ENCODE peak calls at places on chromosome 9, in ten cellular contexts. T is mesothelial cell of epicardium; Z is activated T-cell treated with anti-CD3 and anti-CD28 coated beads for 1 hour; J is endodermal cell; Q is stimulated activated CD4-positive, alpha-beta T cell treated with anti-CD3 and anti-CD28 coated beads, TNF-alpha, amount 100 ng/mL, for 4 hours; F is kidney glomerular epithelial cell; A is sigmoid colon; C is T-helper 9 cell; M is activated CD8-positive, alpha-beta memory T cell treated with anti-CD3 and anti-CD28 coated beads, Interleukin-2, amount 10 ng/mL, durations not matched to agents 7 days and 5 days; L is heart right ventricle. E is an unnamed sample.

GRCh38 chr9:5269249-5269715 is 35.2 kb downstream of the RLN2 start:
- DNase-seq in T (no peak), Z (no peak), J (peak), Q (no peak), F (peak), A (no peak), C (no peak), M (no peak), L (no peak), E (peak)

GRCh38 chr9:135282001-135282731 is 194.7 kb downstream of the OLFM1 start:
- DNase-seq in T (no peak), Z (no peak), J (no peak), Q (no peak), F (no peak), A (peak), C (no peak), M (no peak), L (peak), E (no peak)

GRCh38 chr9:110027624-110028023 is 180.3 kb downstream of the C9orf152 start:
- DNase-seq in T (no peak), Z (no peak), J (no peak), Q (no peak), F (peak), A (no peak), C (no peak), M (no peak), L (peak), E (no peak)

GRCh38 chr9:75239176-75239575 is 150.9 kb downstream of the OSTF1 start:
- DNase-seq in T (no peak), Z (no peak), J (no peak), Q (no peak), F (no peak), A (no peak), C (no peak), M (no peak), L (no peak), E (no peak)

GRCh38 chr9:114507726-114508125 is 2.5 kb upstream of the WHRN start:
- DNase-seq in T (no peak), Z (no peak), J (no peak), Q (no peak), F (peak), A (no peak), C (no peak), M (peak), L (no peak), E (no peak)

GRCh38 chr9:132043708-132044107 is 36.0 kb downstream of the MED27 start:
- DNase-seq in T (no peak), Z (no peak), J (no peak), Q (no peak), F (no peak), A (no peak), C (no peak), M (no peak), L (no peak), E (no peak)

GRCh38 chr9:79236466-79236865 is 335.3 kb upstream of the TLE4 start:
- DNase-seq in T (no peak), Z (no peak), J (no peak), Q (no peak), F (no peak), A (no peak), C (no peak), M (no peak), L (no peak), E (no peak)

GRCh38 chr9:738209-738915 is 103.1 kb upstream of the DMRT1 start:
- DNase-seq in T (no peak), Z (no peak), J (no peak), Q (no peak), F (peak), A (peak), C (no peak), M (no peak), L (peak), E (no peak)

GRCh38 chr9:121326130-121326838 is 43.8 kb downstream of the STOM start:
- DNase-seq in T (no peak), Z (no peak), J (no peak), Q (no peak), F (no peak), A (peak), C (no peak), M (no peak), L (peak), E (no peak)

GRCh38 chr9:76216161-76216649 is 178.0 kb downstream of the RFK start:
- DNase-seq in T (no peak), Z (no peak), J (no peak), Q (no peak), F (peak), A (no peak), C (no peak), M (no peak), L (no peak), E (peak)